ENCODE peak calls at places on chromosomes 7 and 10, in seven cellular contexts. One of them, this sample, is unnamed.
A peak's percentile ranks its signal among the peaks of the same experiment; 100 is the strongest.

GRCh38 chr7:143394068-143394467 is 12.9 kb downstream of the ZYX start:
- DNase-seq in neuronal stem cell: no peak
- DNase-seq in NCI-H2081: no peak
- DNase-seq in cardiac septum: no peak
- DNase-seq in fibroblast of lung: no peak
- DNase-seq in skeletal muscle cell: no peak
- DNase-seq in effector CD4-positive, alpha-beta T cell: no peak
- DNase-seq in this sample: no peak

GRCh38 chr7:12685550-12685949 is 1.9 kb upstream of the ARL4A start:
- DNase-seq in neuronal stem cell: peak; percentile 30
- DNase-seq in NCI-H2081: peak; percentile 19
- DNase-seq in cardiac septum: no peak
- DNase-seq in fibroblast of lung: peak; percentile 53
- DNase-seq in skeletal muscle cell: no peak
- DNase-seq in effector CD4-positive, alpha-beta T cell: peak; percentile 20
- DNase-seq in this sample: peak; percentile 53

GRCh38 chr10:42556931-42557330 is 81.4 kb downstream of the ZNF33B start:
- DNase-seq in neuronal stem cell: no peak
- DNase-seq in NCI-H2081: no peak
- DNase-seq in cardiac septum: no peak
- DNase-seq in fibroblast of lung: no peak
- DNase-seq in skeletal muscle cell: no peak
- DNase-seq in effector CD4-positive, alpha-beta T cell: no peak
- DNase-seq in this sample: no peak

GRCh38 chr7:46355331-46355730 is 434.3 kb upstream of the IGFBP3 start:
- DNase-seq in neuronal stem cell: no peak
- DNase-seq in NCI-H2081: no peak
- DNase-seq in cardiac septum: no peak
- DNase-seq in fibroblast of lung: no peak
- DNase-seq in skeletal muscle cell: no peak
- DNase-seq in effector CD4-positive, alpha-beta T cell: no peak
- DNase-seq in this sample: no peak

GRCh38 chr7:123360631-123361030 is 160.9 kb upstream of the SLC13A1 start:
- DNase-seq in neuronal stem cell: no peak
- DNase-seq in NCI-H2081: no peak
- DNase-seq in cardiac septum: no peak
- DNase-seq in fibroblast of lung: no peak
- DNase-seq in skeletal muscle cell: no peak
- DNase-seq in effector CD4-positive, alpha-beta T cell: no peak
- DNase-seq in this sample: no peak

GRCh38 chr10:121041906-121042305 is 190.7 kb downstream of the WDR11 start:
- DNase-seq in neuronal stem cell: no peak
- DNase-seq in NCI-H2081: no peak
- DNase-seq in cardiac septum: no peak
- DNase-seq in fibroblast of lung: no peak
- DNase-seq in skeletal muscle cell: no peak
- DNase-seq in effector CD4-positive, alpha-beta T cell: no peak
- DNase-seq in this sample: no peak

GRCh38 chr7:24576171-24577052 is 3.2 kb downstream of the PALS2 start:
- DNase-seq in neuronal stem cell: peak; percentile 38
- DNase-seq in NCI-H2081: peak; percentile 79
- DNase-seq in cardiac septum: no peak
- DNase-seq in fibroblast of lung: peak; percentile 87
- DNase-seq in skeletal muscle cell: no peak
- DNase-seq in effector CD4-positive, alpha-beta T cell: no peak
- DNase-seq in this sample: peak; percentile 84

GRCh38 chr7:134031835-134032617 is 95.1 kb upstream of the LRGUK start:
- DNase-seq in neuronal stem cell: no peak
- DNase-seq in NCI-H2081: peak; percentile 96
- DNase-seq in cardiac septum: no peak
- DNase-seq in fibroblast of lung: no peak
- DNase-seq in skeletal muscle cell: peak; percentile 7
- DNase-seq in effector CD4-positive, alpha-beta T cell: no peak
- DNase-seq in this sample: no peak

GRCh38 chr7:22582860-22583640 is 83.1 kb upstream of the STEAP1B start:
- DNase-seq in neuronal stem cell: no peak
- DNase-seq in NCI-H2081: no peak
- DNase-seq in cardiac septum: no peak
- DNase-seq in fibroblast of lung: peak; percentile 71
- DNase-seq in skeletal muscle cell: no peak
- DNase-seq in effector CD4-positive, alpha-beta T cell: no peak
- DNase-seq in this sample: peak; percentile 77

GRCh38 chr10:69124558-69125121 is 662 bp downstream of the VPS26A start:
- DNase-seq in neuronal stem cell: no peak
- DNase-seq in NCI-H2081: peak; percentile 15
- DNase-seq in cardiac septum: no peak
- DNase-seq in fibroblast of lung: peak; percentile 61
- DNase-seq in skeletal muscle cell: peak; percentile 27
- DNase-seq in effector CD4-positive, alpha-beta T cell: peak; percentile 30
- DNase-seq in this sample: peak; percentile 64

GRCh38 chr10:4984223-4984622 is 19.4 kb downstream of the AKR1C2 start:
- DNase-seq in neuronal stem cell: no peak
- DNase-seq in NCI-H2081: no peak
- DNase-seq in cardiac septum: no peak
- DNase-seq in fibroblast of lung: no peak
- DNase-seq in skeletal muscle cell: no peak
- DNase-seq in effector CD4-positive, alpha-beta T cell: no peak
- DNase-seq in this sample: no peak

GRCh38 chr7:5455175-5455574 is 31.5 kb upstream of the TNRC18 start:
- DNase-seq in neuronal stem cell: no peak
- DNase-seq in NCI-H2081: no peak
- DNase-seq in cardiac septum: no peak
- DNase-seq in fibroblast of lung: no peak
- DNase-seq in skeletal muscle cell: no peak
- DNase-seq in effector CD4-positive, alpha-beta T cell: no peak
- DNase-seq in this sample: no peak